ENCODE peak calls at places on chromosomes 6 and 20, in seven cellular contexts. L, N, X, F, O, U and J are unnamed samples.

GRCh38 chr6:129672883-129673631 is 36.9 kb downstream of the ARHGAP18 start:
- DNase-seq in L (no peak), N (no peak), X (no peak), F (no peak), O (peak; percentile 45), U (no peak), J (no peak)

GRCh38 chr6:137227872-137228302 is 8.7 kb upstream of the IFNGR1 start:
- DNase-seq in L (no peak), N (no peak), X (no peak), F (no peak), O (no peak), U (no peak), J (no peak)

GRCh38 chr20:6646237-6646636 is 121.2 kb upstream of the BMP2 start:
- DNase-seq in L (no peak), N (no peak), X (no peak), F (no peak), O (no peak), U (no peak), J (no peak)

GRCh38 chr6:157840776-157841175 is 17.7 kb downstream of the SNX9 start:
- DNase-seq in L (no peak), N (no peak), X (no peak), F (no peak), O (peak; percentile 10), U (no peak), J (no peak)

GRCh38 chr6:135586844-135587243 is 89.3 kb upstream of the AHI1 start:
- DNase-seq in L (no peak), N (no peak), X (no peak), F (no peak), O (no peak), U (no peak), J (no peak)

GRCh38 chr6:42742116-42742894 is 3.6 kb downstream of the TBCC start:
- DNase-seq in L (no peak), N (no peak), X (no peak), F (no peak), O (no peak), U (peak; percentile 47), J (no peak)

GRCh38 chr6:72876256-72876655 is 254.4 kb downstream of the KCNQ5 start:
- DNase-seq in L (no peak), N (no peak), X (no peak), F (no peak), O (no peak), U (no peak), J (no peak)

GRCh38 chr20:10277616-10278015 is 59.0 kb downstream of the SNAP25 start:
- DNase-seq in L (no peak), N (no peak), X (no peak), F (no peak), O (no peak), U (peak; percentile 27), J (no peak)

GRCh38 chr6:20554326-20554725 is 20.1 kb downstream of the CDKAL1 start:
- DNase-seq in L (no peak), N (no peak), X (no peak), F (no peak), O (no peak), U (no peak), J (no peak)

GRCh38 chr6:17877196-17877889 is 110.1 kb downstream of the KIF13A start:
- DNase-seq in L (no peak), N (no peak), X (no peak), F (no peak), O (peak; percentile 81), U (no peak), J (no peak)

GRCh38 chr20:59013959-59014608 is 5.1 kb upstream of the TUBB1 start:
- DNase-seq in L (peak; percentile 33), N (no peak), X (no peak), F (no peak), O (no peak), U (no peak), J (no peak)

GRCh38 chr20:47810686-47811347 is 25.5 kb upstream of the SULF2 start:
- DNase-seq in L (peak; percentile 37), N (no peak), X (no peak), F (no peak), O (no peak), U (no peak), J (no peak)

GRCh38 chr6:160960839-160961238 is 30.7 kb upstream of the MAP3K4 start:
- DNase-seq in L (no peak), N (no peak), X (no peak), F (no peak), O (no peak), U (no peak), J (no peak)

GRCh38 chr6:30360139-30360538 is 15.2 kb downstream of the RPP21 start:
- DNase-seq in L (no peak), N (no peak), X (no peak), F (no peak), O (no peak), U (no peak), J (no peak)

GRCh38 chr20:36542019-36542488 is 735 bp downstream of the MYL9 start:
- DNase-seq in L (peak; percentile 89), N (peak; percentile 76), X (no peak), F (peak; percentile 76), O (peak; percentile 39), U (peak; percentile 55), J (no peak)

GRCh38 chr6:107620736-107621135 is 130.8 kb downstream of the SOBP start:
- DNase-seq in L (no peak), N (no peak), X (no peak), F (no peak), O (no peak), U (no peak), J (no peak)

GRCh38 chr6:168686339-168686738 is 245.4 kb downstream of the SMOC2 start:
- DNase-seq in L (no peak), N (no peak), X (no peak), F (no peak), O (no peak), U (no peak), J (no peak)

GRCh38 chr20:58523072-58523681 is 8.0 kb upstream of the APCDD1L start:
- DNase-seq in L (no peak), N (no peak), X (no peak), F (no peak), O (no peak), U (peak; percentile 66), J (no peak)

GRCh38 chr6:75307364-75308004 is 22.9 kb upstream of the TMEM30A start:
- DNase-seq in L (no peak), N (no peak), X (no peak), F (no peak), O (no peak), U (no peak), J (no peak)

GRCh38 chr20:12555369-12555768 is 453.4 kb upstream of the SPTLC3 start:
- DNase-seq in L (no peak), N (no peak), X (no peak), F (no peak), O (no peak), U (no peak), J (no peak)

DNA sequence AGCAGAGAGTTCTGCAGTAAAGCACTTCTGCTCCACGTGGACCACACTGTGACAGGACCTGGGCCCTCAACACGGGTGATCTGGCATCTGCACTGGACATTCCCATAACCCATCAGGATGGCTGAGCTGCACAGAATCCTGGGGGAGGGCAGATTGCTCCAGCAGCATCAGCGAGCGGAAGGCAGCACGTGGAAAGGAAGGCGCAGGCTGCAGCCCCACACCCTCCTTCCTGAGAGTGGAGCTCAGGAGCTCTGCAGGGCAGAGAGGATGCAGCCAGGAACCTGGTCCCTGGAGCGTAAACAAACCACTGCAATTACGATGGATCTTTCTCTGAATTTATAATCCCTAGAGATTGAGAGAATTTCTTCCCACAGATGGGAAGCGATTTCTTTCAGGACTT is 39.7 kb upstream of the EMILIN3 start:
- DNase-seq in L (no peak), N (no peak), X (no peak), F (no peak), O (no peak), U (no peak), J (no peak)
- H3K27ac ChIP-seq in L (no peak overlapping the region), N (no peak overlapping the region), X (no peak overlapping the region), F (no peak overlapping the region), O (no peak overlapping the region), U (no peak overlapping the region), J (no peak overlapping the region)

GRCh38 chr6:108766886-108767285 is 81.3 kb upstream of the ARMC2 start:
- DNase-seq in L (no peak), N (no peak), X (no peak), F (no peak), O (no peak), U (no peak), J (no peak)
- H3K4me1 ChIP-seq in L (no peaks in the 10 kb centered on the region), N (no peaks in the 10 kb centered on the region), X (no peaks in the 10 kb centered on the region), F (no peaks in the 10 kb centered on the region), O (no peaks in the 10 kb centered on the region), U (no peaks in the 10 kb centered on the region), J (no peaks in the 10 kb centered on the region)

GRCh38 chr20:9031951-9032350 is 36.9 kb upstream of the PLCB4 start:
- DNase-seq in L (no peak), N (no peak), X (no peak), F (no peak), O (no peak), U (no peak), J (no peak)

GRCh38 chr20:9036593-9036992 is 32.3 kb upstream of the PLCB4 start:
- DNase-seq in L (no peak), N (no peak), X (no peak), F (no peak), O (no peak), U (no peak), J (no peak)

GRCh38 chr20:9032758-9033157 is 36.1 kb upstream of the PLCB4 start:
- DNase-seq in L (no peak), N (no peak), X (no peak), F (no peak), O (no peak), U (no peak), J (no peak)

GRCh38 chr20:9038791-9039190 is 30.1 kb upstream of the PLCB4 start:
- DNase-seq in L (no peak), N (no peak), X (no peak), F (no peak), O (no peak), U (no peak), J (no peak)

DNA sequence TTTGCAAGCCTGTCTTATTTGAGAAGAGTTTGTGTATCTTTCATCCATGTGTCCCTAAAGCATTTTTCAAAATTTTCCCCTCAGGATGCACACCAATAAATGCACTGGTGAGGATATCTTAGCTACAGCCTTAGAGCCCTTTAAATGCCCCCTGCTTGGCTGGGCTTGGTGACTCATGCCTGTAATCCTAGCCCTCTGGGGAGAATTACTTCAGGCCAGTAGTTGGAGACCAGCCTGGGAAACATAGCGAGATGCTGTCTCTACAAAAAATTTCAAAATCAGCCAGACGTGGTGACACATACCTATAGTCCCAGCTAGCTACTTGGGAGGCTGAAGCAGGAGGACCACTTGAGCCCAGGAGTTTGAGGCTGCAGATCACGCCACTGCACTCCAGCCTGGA is 33.8 kb upstream of the PLCB4 start:
- DNase-seq in L (no peak), N (no peak), X (no peak), F (no peak), O (peak; percentile 75), U (no peak), J (no peak)
- TF ChIP-seq EP300 in L (no peak), N (no peak), X (no peak), F (no peak), O (no peak), U (no peak), J (no peak)

GRCh38 chr6:11292837-11293236 is 60.4 kb upstream of the NEDD9 start:
- DNase-seq in L (no peak), N (no peak), X (no peak), F (no peak), O (no peak), U (no peak), J (no peak)
- H3K27ac ChIP-seq in L (no peak overlapping the region), N (no peak overlapping the region), X (no peak overlapping the region), F (no peak overlapping the region), O (no peak overlapping the region), U (no peak overlapping the region), J (no peak overlapping the region)